ENCODE peak calls at places on chromosomes 5 and 9, in nine cellular contexts. B is T-helper 9 cell, Y is PC-3, U is SHP77, T is putamen, L is ecto neural progenitor cell, D is neural crest cell, A is type B pancreatic cell, R is Kasumi-1. I is an unnamed sample.

GRCh38 chr9:124208571-124208970 is 49.2 kb upstream of the NEK6 start:
- DNase-seq in B (no peak), Y (no peak), U (no peak), T (no peak), L (no peak), D (no peak), A (no peak), R (no peak), I (no peak)

GRCh38 chr9:2317591-2317990 is 302.4 kb downstream of the SMARCA2 start:
- DNase-seq in B (no peak), Y (no peak), U (no peak), T (no peak), L (no peak), D (no peak), A (no peak), R (no peak), I (no peak)

GRCh38 chr5:113034182-113034773 is 57.7 kb downstream of the DCP2 start:
- DNase-seq in B (no peak), Y (peak), U (no peak), T (no peak), L (no peak), D (no peak), A (no peak), R (no peak), I (peak)

GRCh38 chr5:102223542-102224444 is 72.3 kb downstream of the SLCO4C1 start:
- DNase-seq in B (no peak), Y (peak), U (peak), T (no peak), L (no peak), D (no peak), A (no peak), R (peak), I (peak)

GRCh38 chr5:168808217-168808616 is 229.0 kb upstream of the PANK3 start:
- DNase-seq in B (no peak), Y (no peak), U (no peak), T (no peak), L (no peak), D (no peak), A (no peak), R (no peak), I (no peak)

GRCh38 chr5:10812218-10812617 is 51.2 kb upstream of the DAP start:
- DNase-seq in B (no peak), Y (no peak), U (no peak), T (no peak), L (no peak), D (no peak), A (no peak), R (no peak), I (no peak)

GRCh38 chr9:108316066-108316465 is 539.7 kb downstream of the ACTL7B start:
- DNase-seq in B (no peak), Y (no peak), U (no peak), T (no peak), L (no peak), D (no peak), A (no peak), R (no peak), I (no peak)

GRCh38 chr9:35673132-35673997 is at the start of gene CA9:
- DNase-seq in B (no peak), Y (no peak), U (peak), T (no peak), L (no peak), D (no peak), A (no peak), R (no peak), I (no peak)

GRCh38 chr5:149855371-149855770 is 89.2 kb downstream of the PDE6A start:
- DNase-seq in B (no peak), Y (no peak), U (no peak), T (no peak), L (no peak), D (no peak), A (no peak), R (no peak), I (peak)

GRCh38 chr9:113228130-113228665 is 6.9 kb downstream of the SLC31A1 start:
- DNase-seq in B (no peak), Y (no peak), U (no peak), T (no peak), L (no peak), D (no peak), A (no peak), R (no peak), I (no peak)

GRCh38 chr9:109972026-109973005 is 192.3 kb downstream of the PALM2AKAP2 start:
- DNase-seq in B (no peak), Y (no peak), U (no peak), T (peak), L (peak), D (no peak), A (no peak), R (peak), I (no peak)

GRCh38 chr5:115419794-115420585 is 123.5 kb upstream of the CCDC112 start:
- DNase-seq in B (no peak), Y (peak), U (no peak), T (no peak), L (no peak), D (no peak), A (no peak), R (peak), I (peak)

GRCh38 chr5:107813559-107813958 is 142.8 kb upstream of the EFNA5 start:
- DNase-seq in B (no peak), Y (no peak), U (no peak), T (no peak), L (no peak), D (no peak), A (no peak), R (no peak), I (no peak)